ENCODE peak calls at places on chromosome 17, in five cellular contexts. V is IMR-90, G is K562, Y is GM12878, B is SK-N-SH. F is an unnamed sample.

GRCh38 chr17:65155622-65156021 is 18.5 kb downstream of the RGS9 start:
- DNase-seq in V (no peak), G (no peak), Y (no peak), B (no peak), F (no peak)

GRCh38 chr17:78179372-78179771 is 7.5 kb downstream of the TK1 start:
- DNase-seq in V (peak; percentile 74), G (no peak), Y (no peak), B (no peak), F (no peak)

GRCh38 chr17:20085283-20085875 is 76.2 kb downstream of the SPECC1 start:
- DNase-seq in V (no peak), G (no peak), Y (no peak), B (no peak), F (no peak)

GRCh38 chr17:72457712-72458111 is 336.9 kb downstream of the SOX9 start:
- DNase-seq in V (no peak), G (no peak), Y (no peak), B (no peak), F (no peak)

GRCh38 chr17:64158411-64158810 is 28.5 kb upstream of the ERN1 start:
- DNase-seq in V (no peak), G (no peak), Y (no peak), B (no peak), F (no peak)

GRCh38 chr17:61490540-61490975 is 38.3 kb downstream of the TBX4 start:
- DNase-seq in V (peak; percentile 90), G (no peak), Y (no peak), B (no peak), F (no peak)

GRCh38 chr17:11935734-11936406 is 61.4 kb downstream of the ZNF18 start:
- DNase-seq in V (peak; percentile 33), G (peak; percentile 52), Y (no peak), B (peak; percentile 57), F (peak; percentile 60)

GRCh38 chr17:37488607-37489196 is 989 bp upstream of the DUSP14 start:
- DNase-seq in V (peak; percentile 97), G (peak; percentile 47), Y (no peak), B (peak; percentile 44), F (peak; percentile 52)

GRCh38 chr17:76725580-76726230 is 701 bp downstream of the JMJD6 start:
- DNase-seq in V (peak; percentile 40), G (peak; percentile 73), Y (no peak), B (peak; percentile 79), F (peak; percentile 43)

GRCh38 chr17:62792122-62792800 is 15.9 kb downstream of the MARCHF10 start:
- DNase-seq in V (peak; percentile 100), G (no peak), Y (no peak), B (no peak), F (peak; percentile 74)

GRCh38 chr17:14325618-14326167 is 24.8 kb downstream of the HS3ST3B1 start:
- DNase-seq in V (no peak), G (no peak), Y (no peak), B (no peak), F (peak; percentile 74)

GRCh38 chr17:35774499-35774898 is 13.8 kb downstream of the C17orf50 start:
- DNase-seq in V (peak; percentile 21), G (no peak), Y (no peak), B (peak; percentile 85), F (no peak)

GRCh38 chr17:8152981-8153549 is 861 bp upstream of the PER1 start:
- DNase-seq in V (no peak), G (no peak), Y (no peak), B (no peak), F (no peak)

GRCh38 chr17:18944646-18945045 is 7.3 kb upstream of the SLC5A10 start:
- DNase-seq in V (no peak), G (no peak), Y (no peak), B (no peak), F (no peak)

GRCh38 chr17:75551276-75551675 is 25.8 kb downstream of the LLGL2 start:
- DNase-seq in V (no peak), G (no peak), Y (no peak), B (no peak), F (no peak)

GRCh38 chr17:82775033-82775823 is 23.4 kb downstream of the TBCD start:
- DNase-seq in V (no peak), G (peak; percentile 79), Y (no peak), B (peak; percentile 41), F (peak; percentile 51)

DNA sequence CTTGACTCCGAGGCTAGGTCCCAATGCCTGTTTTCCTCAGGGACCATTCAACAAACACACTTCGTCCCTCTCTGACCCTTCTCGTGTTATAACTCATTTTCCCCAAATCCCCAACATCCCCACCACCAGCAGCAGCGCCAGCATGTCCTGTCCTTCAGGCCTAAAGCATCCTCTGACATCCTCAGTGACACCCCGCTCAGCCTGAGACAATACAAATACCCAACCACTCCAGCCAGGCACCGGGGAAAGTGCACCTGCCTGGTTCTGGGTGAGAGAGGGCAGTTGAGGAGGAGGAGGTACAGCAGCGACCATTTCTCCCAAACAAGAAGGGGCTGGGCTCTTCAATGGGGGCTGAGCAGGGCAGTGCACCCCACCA is 4.7 kb downstream of the MNT start:
- DNase-seq in V (no peak), G (no peak), Y (no peak), B (no peak), F (no peak)
- H3K4me2 ChIP-seq in V (peak overlapping the region; percentile 84), G (peak overlapping the region; percentile 79), Y (peak overlapping the region; percentile 79), B (peak overlapping the region; percentile 98), F (peak overlapping the region; percentile 98)

GRCh38 chr17:29138991-29139682 is 41.1 kb downstream of the MYO18A start:
- DNase-seq in V (no peak), G (no peak), Y (no peak), B (no peak), F (no peak)
- TF ChIP-seq MXI1 in V (no peak), G (no peak), Y (no peak), B (no peak), F (no peak)

GRCh38 chr17:80416260-80416939 is 1.4 kb downstream of the ENDOV start:
- DNase-seq in V (no peak), G (no peak), Y (no peak), B (peak; percentile 35), F (no peak)
- TF ChIP-seq USF2 in V (no peak), G (no peak), Y (no peak), B (no peak), F (no peak)

GRCh38 chr17:40559016-40559853 is 6.0 kb downstream of the CCR7 start:
- DNase-seq in V (no peak), G (no peak), Y (no peak), B (no peak), F (no peak)
- H3K4me2 ChIP-seq in V (no peak overlapping the region), G (no peak overlapping the region), Y (peak overlapping the region; percentile 80), B (no peak overlapping the region), F (no peak overlapping the region)

GRCh38 chr17:57619061-57619937 is 125.8 kb downstream of the CCDC182 start:
- DNase-seq in V (peak; percentile 78), G (no peak), Y (no peak), B (peak; percentile 55), F (no peak)
- TF ChIP-seq MXI1 in V (no peak), G (no peak), Y (no peak), B (no peak), F (no peak)

DNA sequence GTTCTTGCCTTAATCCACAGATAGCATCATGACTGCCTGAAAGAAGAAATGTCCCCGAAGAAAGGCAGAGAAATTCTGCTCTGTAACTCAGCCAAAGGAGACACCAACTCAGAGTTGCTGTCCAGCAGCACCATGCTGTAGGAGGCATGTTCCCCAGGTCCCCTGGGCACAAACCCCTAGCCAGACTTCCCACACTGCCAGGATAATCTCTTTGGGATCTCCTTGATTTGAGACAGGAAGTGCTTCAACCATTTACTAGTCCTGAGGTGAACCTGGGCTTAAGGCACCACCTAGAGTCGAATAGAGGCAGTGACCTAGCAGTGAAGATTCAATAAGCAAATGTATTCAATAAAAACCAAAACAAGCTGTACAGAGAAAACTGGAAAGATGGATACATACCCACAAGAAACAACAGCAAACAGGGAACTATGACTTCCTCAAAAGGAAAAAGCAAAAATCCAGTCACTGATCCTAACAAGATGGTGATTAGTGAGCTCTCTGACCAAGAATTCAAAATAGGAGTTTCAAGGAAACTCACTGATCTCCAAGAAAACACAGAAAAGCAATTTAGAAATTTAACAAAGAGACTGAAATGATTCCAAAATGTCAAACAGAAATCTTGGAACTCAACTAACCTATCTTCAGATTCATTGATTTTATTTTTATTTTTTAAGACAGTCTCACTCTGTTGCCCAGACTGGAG is 5.7 kb downstream of the OR4D2 start:
- DNase-seq in V (peak; percentile 4), G (peak; percentile 36), Y (peak; percentile 3), B (peak; percentile 62), F (peak; percentile 62)
- TF ChIP-seq USF2 in V (no peak), G (no peak), Y (no peak), B (no peak), F (no peak)

DNA sequence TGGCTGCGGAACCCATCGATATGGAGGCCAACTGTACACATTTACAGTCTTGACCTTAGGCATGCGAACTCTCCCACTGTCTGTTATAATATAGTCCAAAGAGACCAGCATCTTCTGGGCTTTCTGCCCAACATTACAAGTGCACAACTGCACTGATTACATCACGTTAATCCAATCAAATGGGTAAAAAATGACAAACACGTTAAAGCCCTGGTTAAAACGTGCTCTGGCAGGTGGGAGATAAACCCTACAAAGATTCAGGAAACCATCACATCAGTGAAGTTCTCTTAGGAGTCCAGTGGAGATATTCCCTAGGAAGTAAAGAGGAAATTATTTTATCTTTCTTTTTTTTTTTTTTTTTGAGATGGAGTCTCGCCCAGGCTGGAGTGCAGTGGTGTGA is 23.7 kb upstream of the XYLT2 start:
- DNase-seq in V (peak; percentile 38), G (no peak), Y (no peak), B (peak; percentile 65), F (no peak)
- H3K4me2 ChIP-seq in V (no peak overlapping the region), G (no peak overlapping the region), Y (no peak overlapping the region), B (no peak overlapping the region), F (no peak overlapping the region)

GRCh38 chr17:41464173-41464572 is 3.0 kb downstream of the KRT32 start:
- DNase-seq in V (no peak), G (no peak), Y (no peak), B (no peak), F (no peak)

GRCh38 chr17:41464682-41465081 is 2.5 kb downstream of the KRT32 start:
- DNase-seq in V (peak; percentile 91), G (no peak), Y (no peak), B (no peak), F (no peak)

GRCh38 chr17:41466988-41467387 is at the start of gene KRT32:
- DNase-seq in V (no peak), G (no peak), Y (no peak), B (no peak), F (no peak)

GRCh38 chr17:41463746-41464145 is 3.4 kb downstream of the KRT32 start:
- DNase-seq in V (no peak), G (no peak), Y (no peak), B (no peak), F (no peak)

GRCh38 chr17:41467546-41467945 is 360 bp upstream of the KRT32 start:
- DNase-seq in V (no peak), G (no peak), Y (no peak), B (no peak), F (no peak)
- TF ChIP-seq MXI1 in V (no peak), G (no peak), Y (no peak), B (no peak), F (no peak)